ENCODE peak calls at places on chromosomes 6 and 20, in seven cellular contexts. V, U, X, K, N, H and Q are unnamed samples.

GRCh38 chr6:157272866-157273755 is 50.2 kb downstream of the TMEM242 start:
- DNase-seq in V (peak; percentile 26), U (peak; percentile 37), X (peak; percentile 19), K (peak; percentile 37), N (no peak), H (no peak), Q (no peak)

GRCh38 chr6:18087396-18088165 is 34.9 kb downstream of the NHLRC1 start:
- DNase-seq in V (no peak), U (no peak), X (no peak), K (no peak), N (no peak), H (no peak), Q (no peak)

GRCh38 chr6:83431545-83432165 is 804 bp upstream of the ME1 start:
- DNase-seq in V (peak; percentile 35), U (no peak), X (no peak), K (no peak), N (no peak), H (no peak), Q (no peak)

GRCh38 chr6:156991971-156992370 is 214.8 kb downstream of the ARID1B start:
- DNase-seq in V (no peak), U (no peak), X (no peak), K (no peak), N (no peak), H (no peak), Q (no peak)

GRCh38 chr20:8148501-8148900 is 16.4 kb downstream of the PLCB1 start:
- DNase-seq in V (no peak), U (no peak), X (no peak), K (no peak), N (no peak), H (no peak), Q (no peak)

GRCh38 chr6:79077680-79078056 is 386 bp downstream of the PHIP start:
- DNase-seq in V (no peak), U (no peak), X (no peak), K (no peak), N (no peak), H (peak; percentile 13), Q (no peak)

GRCh38 chr20:10637563-10637962 is 36.2 kb downstream of the JAG1 start:
- DNase-seq in V (peak; percentile 71), U (peak; percentile 92), X (no peak), K (peak; percentile 61), N (no peak), H (no peak), Q (no peak)

GRCh38 chr6:22600059-22600458 is 30.7 kb downstream of the HDGFL1 start:
- DNase-seq in V (no peak), U (no peak), X (no peak), K (no peak), N (no peak), H (no peak), Q (no peak)

GRCh38 chr6:151141685-151142084 is 98.1 kb upstream of the AKAP12 start:
- DNase-seq in V (peak; percentile 21), U (no peak), X (no peak), K (no peak), N (no peak), H (no peak), Q (no peak)

GRCh38 chr20:38132910-38133501 is 32.1 kb downstream of the TGM2 start:
- DNase-seq in V (no peak), U (no peak), X (no peak), K (no peak), N (peak; percentile 31), H (no peak), Q (no peak)

GRCh38 chr6:150093397-150093796 is 24.5 kb upstream of the ULBP3 start:
- DNase-seq in V (no peak), U (no peak), X (no peak), K (no peak), N (no peak), H (no peak), Q (no peak)

GRCh38 chr6:71236926-71237425 is 51.6 kb upstream of the OGFRL1 start:
- DNase-seq in V (no peak), U (peak; percentile 2), X (no peak), K (no peak), N (no peak), H (no peak), Q (no peak)

GRCh38 chr6:17020889-17021538 is 80.8 kb upstream of the STMND1 start:
- DNase-seq in V (no peak), U (no peak), X (no peak), K (no peak), N (no peak), H (no peak), Q (peak; percentile 68)

GRCh38 chr6:129859524-129859923 is 1.6 kb downstream of the TMEM244 start:
- DNase-seq in V (no peak), U (no peak), X (no peak), K (no peak), N (no peak), H (no peak), Q (no peak)

GRCh38 chr6:24778878-24779277 is 4.1 kb downstream of the GMNN start:
- DNase-seq in V (no peak), U (no peak), X (no peak), K (no peak), N (no peak), H (no peak), Q (no peak)

GRCh38 chr20:58479666-58480454 is 35.3 kb downstream of the APCDD1L start:
- DNase-seq in V (no peak), U (no peak), X (no peak), K (no peak), N (no peak), H (no peak), Q (no peak)

GRCh38 chr6:79646006-79646405 is 14.9 kb downstream of the SH3BGRL2 start:
- DNase-seq in V (peak; percentile 18), U (peak; percentile 31), X (no peak), K (peak; percentile 41), N (no peak), H (no peak), Q (no peak)

GRCh38 chr20:11451793-11452291 is 465.9 kb upstream of the BTBD3 start:
- DNase-seq in V (peak; percentile 39), U (peak; percentile 74), X (no peak), K (no peak), N (no peak), H (no peak), Q (no peak)

GRCh38 chr6:164152611-164153010 is 738.1 kb downstream of the QKI start:
- DNase-seq in V (no peak), U (no peak), X (no peak), K (no peak), N (no peak), H (no peak), Q (no peak)

GRCh38 chr20:7210910-7211309 is 443.4 kb downstream of the BMP2 start:
- DNase-seq in V (no peak), U (no peak), X (no peak), K (no peak), N (no peak), H (no peak), Q (no peak)

GRCh38 chr20:21719592-21720214 is 14.2 kb downstream of the PAX1 start:
- DNase-seq in V (no peak), U (peak; percentile 71), X (peak; percentile 73), K (peak; percentile 74), N (no peak), H (peak; percentile 25), Q (peak; percentile 92)

GRCh38 chr6:26028753-26029569 is 58.3 kb upstream of the HFE start:
- DNase-seq in V (peak; percentile 62), U (peak; percentile 47), X (no peak), K (peak; percentile 38), N (no peak), H (no peak), Q (no peak)

GRCh38 chr6:30985490-30985889 is 2.0 kb downstream of the MUC21 start:
- DNase-seq in V (no peak), U (no peak), X (no peak), K (no peak), N (no peak), H (no peak), Q (no peak)

GRCh38 chr6:109240370-109241084 is 141.7 kb downstream of the CD164 start:
- DNase-seq in V (no peak), U (no peak), X (no peak), K (no peak), N (no peak), H (no peak), Q (peak; percentile 87)

GRCh38 chr6:169229611-169230321 is 23.9 kb downstream of the THBS2 start:
- DNase-seq in V (no peak), U (no peak), X (no peak), K (no peak), N (peak; percentile 57), H (no peak), Q (peak; percentile 91)

GRCh38 chr20:50980071-50980681 is 21.6 kb downstream of the MOCS3 start:
- DNase-seq in V (no peak), U (no peak), X (no peak), K (no peak), N (no peak), H (peak; percentile 99), Q (no peak)

GRCh38 chr20:23331450-23331849 is 19.1 kb upstream of the NXT1 start:
- DNase-seq in V (no peak), U (no peak), X (no peak), K (no peak), N (no peak), H (no peak), Q (no peak)

GRCh38 chr6:16539086-16539931 is 222.0 kb downstream of the ATXN1 start:
- DNase-seq in V (no peak), U (no peak), X (no peak), K (no peak), N (no peak), H (no peak), Q (no peak)